ENCODE peak calls at places on chromosome 4, in nine cellular contexts. L, X, T, E, Q, O, Y, C and N are unnamed samples.
A peak's percentile ranks its signal among the peaks of the same experiment; 100 is the strongest.

GRCh38 chr4:142718981-142719380 is 127.1 kb downstream of the INPP4B start:
- DNase-seq in Q (no peak), E (no peak), O (no peak), T (no peak), X (no peak), C (no peak), Y (no peak), L (no peak), N (no peak)

GRCh38 chr4:1410491-1411325 is 4.5 kb upstream of the NKX1-1 start:
- DNase-seq in C (peak; percentile 71), O (peak; percentile 69), L (peak; percentile 29), T (no peak), X (peak; percentile 96), Y (peak; percentile 50), Q (no peak), E (peak; percentile 12), N (peak; percentile 53)

GRCh38 chr4:128427832-128428366 is 140.3 kb upstream of the PGRMC2 start:
- DNase-seq in Q (peak; percentile 66), T (peak; percentile 44), Y (peak; percentile 55), E (no peak), O (peak; percentile 75), C (peak; percentile 72), X (no peak), L (peak; percentile 79), N (no peak)

GRCh38 chr4:116866116-116866515 is 219.3 kb downstream of the TRAM1L1 start:
- DNase-seq in C (no peak), T (no peak), Y (no peak), L (no peak), X (no peak), Q (no peak), E (no peak), O (no peak), N (no peak)

GRCh38 chr4:174714393-174715211 is 114.4 kb downstream of the GLRA3 start:
- DNase-seq in Y (no peak), C (peak; percentile 65), L (peak; percentile 66), T (peak; percentile 21), O (peak; percentile 76), X (peak; percentile 10), E (no peak), Q (peak; percentile 29), N (no peak)

GRCh38 chr4:110543577-110543976 is 67.6 kb downstream of the ENPEP start:
- DNase-seq in Y (no peak), X (no peak), Q (no peak), E (no peak), C (no peak), T (no peak), L (no peak), O (no peak), N (no peak)

GRCh38 chr4:39626913-39627312 is 11.8 kb downstream of the SMIM14 start:
- DNase-seq in L (no peak), T (no peak), O (no peak), C (no peak), E (no peak), Y (no peak), X (no peak), Q (no peak), N (no peak)

GRCh38 chr4:7757501-7758443 is 181.9 kb downstream of the AFAP1 start:
- DNase-seq in L (no peak), Y (no peak), T (no peak), X (no peak), O (no peak), Q (no peak), E (no peak), C (no peak), N (no peak)

GRCh38 chr4:2083116-2083825 is 24.1 kb downstream of the NAT8L start:
- DNase-seq in O (no peak), E (no peak), L (no peak), Q (no peak), X (no peak), C (no peak), T (no peak), Y (no peak), N (no peak)

GRCh38 chr4:89681219-89681618 is 155.7 kb downstream of the SNCA start:
- DNase-seq in X (no peak), L (no peak), Y (peak; percentile 57), E (no peak), T (no peak), O (no peak), C (peak; percentile 12), Q (no peak), N (no peak)

GRCh38 chr4:1626941-1627340 is 57.2 kb downstream of the FAM53A start:
- DNase-seq in Q (no peak), L (no peak), C (no peak), Y (no peak), E (no peak), O (no peak), X (no peak), T (no peak), N (no peak)

GRCh38 chr4:184255361-184255760 is 37.7 kb upstream of the ENPP6 start:
- DNase-seq in C (no peak), L (no peak), Q (no peak), E (no peak), X (no peak), O (no peak), Y (no peak), T (no peak), N (peak; percentile 62)